ENCODE peak calls at places on chromosome 5, in nine cellular contexts. F is cardiac muscle cell; Z is endothelial cell of umbilical vein; C is H9; O is RWPE1; U is tibial nerve; Q is AG04450; B is CD4-positive, alpha-beta T cell; M is ovary. A is an unnamed sample.

GRCh38 chr5:142192799-142193428 is 84.3 kb downstream of the NDFIP1 start:
- DNase-seq in Q (no peak), M (no peak), U (no peak), O (no peak), C (no peak), F (no peak), B (no peak), Z (no peak), A (no peak)

GRCh38 chr5:92401492-92401891 is 1018.4 kb upstream of the ARRDC3 start:
- DNase-seq in U (no peak), F (peak; percentile 10), Z (peak; percentile 8), Q (no peak), B (no peak), M (no peak), C (peak; percentile 35), O (no peak), A (no peak)

GRCh38 chr5:126676195-126676624 is 75.5 kb downstream of the PHAX start:
- DNase-seq in C (peak; percentile 73), O (peak; percentile 96), M (peak; percentile 47), F (peak; percentile 77), U (no peak), B (peak; percentile 41), Q (peak; percentile 18), Z (peak; percentile 56), A (no peak)

GRCh38 chr5:97142521-97143254 is at the start of gene LIX1:
- DNase-seq in M (no peak), Z (peak; percentile 50), F (peak; percentile 85), Q (no peak), U (no peak), B (peak; percentile 1), C (peak; percentile 68), O (peak; percentile 73), A (no peak)

GRCh38 chr5:27619982-27620381 is 581.6 kb upstream of the CDH9 start:
- DNase-seq in F (no peak), Q (no peak), B (no peak), C (no peak), O (no peak), M (no peak), U (no peak), Z (no peak), A (no peak)

GRCh38 chr5:3126639-3127038 is 375.2 kb upstream of the IRX2 start:
- DNase-seq in Z (no peak), Q (no peak), F (no peak), U (no peak), O (no peak), M (no peak), B (no peak), C (no peak), A (no peak)

GRCh38 chr5:25028994-25029393 is 384.2 kb upstream of the CDH10 start:
- DNase-seq in C (no peak), O (no peak), U (no peak), M (no peak), B (no peak), F (peak; percentile 4), Z (no peak), Q (no peak), A (no peak)

GRCh38 chr5:175814676-175815075 is 56.7 kb upstream of the CPLX2 start:
- DNase-seq in Z (no peak), M (no peak), O (peak; percentile 95), C (no peak), B (no peak), Q (peak; percentile 45), U (no peak), F (no peak), A (no peak)

GRCh38 chr5:135246923-135247795 is 151.9 kb downstream of the MACROH2A1 start:
- DNase-seq in Z (peak; percentile 90), B (no peak), O (peak; percentile 95), U (no peak), M (no peak), F (no peak), C (peak; percentile 43), Q (peak; percentile 76), A (peak; percentile 79)

GRCh38 chr5:3336666-3337065 is 259.0 kb upstream of the IRX1 start:
- DNase-seq in B (no peak), M (no peak), F (no peak), Z (no peak), Q (no peak), O (no peak), C (no peak), U (no peak), A (no peak)

DNA sequence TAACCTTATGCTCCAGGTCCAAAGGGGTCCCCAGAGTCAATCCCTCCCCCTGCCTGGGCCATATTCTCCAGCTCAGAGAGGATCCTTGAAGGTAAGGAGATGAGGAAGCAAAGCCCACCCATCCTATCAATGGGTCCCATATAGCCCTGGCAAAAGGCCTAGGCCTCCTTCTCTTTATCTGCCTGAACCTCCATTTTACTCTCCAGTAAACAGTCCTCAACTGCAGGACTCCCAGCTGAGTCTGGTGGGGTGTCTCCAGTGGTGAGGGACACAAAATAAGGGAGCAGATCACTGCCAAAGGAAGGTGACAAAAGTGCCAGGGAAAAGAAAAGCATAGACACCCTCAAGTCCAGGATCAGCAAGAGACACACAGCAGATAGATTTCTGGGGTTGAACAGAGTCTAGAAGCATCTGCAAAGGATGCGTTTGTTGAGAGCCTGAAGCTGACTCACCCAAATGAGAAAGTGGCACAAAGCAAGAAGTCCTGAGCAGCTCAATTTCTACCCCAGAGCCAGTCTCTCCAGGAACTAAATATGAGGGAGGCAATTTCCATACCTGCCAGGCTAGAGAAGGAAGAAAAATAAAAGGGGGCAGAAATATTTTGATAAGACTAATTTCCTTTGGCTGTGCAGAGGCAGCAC is 2.7 kb upstream of the EBF1 start:
- DNase-seq in M (no peak), Q (no peak), Z (no peak), U (no peak), F (no peak), C (no peak), O (no peak), B (no peak), A (no peak)
- H3K27ac ChIP-seq in M (no peak overlapping the region), Q (no peak overlapping the region), Z (no peak overlapping the region), U (no peak overlapping the region), F (no peak overlapping the region), C (no peak overlapping the region), O (no peak overlapping the region), B (no peak overlapping the region), A (no peak overlapping the region)

GRCh38 chr5:51185985-51186384 is 197.3 kb upstream of the ISL1 start:
- DNase-seq in O (no peak), B (no peak), Z (no peak), Q (no peak), U (no peak), C (no peak), M (no peak), F (peak; percentile 17), A (no peak)
- H3K27ac ChIP-seq in O (no peak overlapping the region), B (no peak overlapping the region), Z (no peak overlapping the region), Q (no peak overlapping the region), U (no peak overlapping the region), C (no peak overlapping the region), M (no peak overlapping the region), F (no peak overlapping the region), A (no peak overlapping the region)

GRCh38 chr5:74124826-74125225 is 498.8 kb downstream of the ARHGEF28 start:
- DNase-seq in O (no peak), B (no peak), M (no peak), F (no peak), Q (no peak), Z (no peak), C (no peak), U (no peak), A (no peak)
- H3K27ac ChIP-seq in O (no peak overlapping the region), B (no peak overlapping the region), M (no peak overlapping the region), F (no peak overlapping the region), Q (no peak overlapping the region), Z (no peak overlapping the region), C (no peak overlapping the region), U (no peak overlapping the region), A (no peak overlapping the region)

GRCh38 chr5:111224561-111224989 is 391 bp downstream of the CAMK4 start:
- DNase-seq in B (no peak), C (no peak), O (peak; percentile 45), U (no peak), M (peak; percentile 25), Q (no peak), Z (peak; percentile 7), F (no peak), A (no peak)
- H3K27ac ChIP-seq in B (peak overlapping the region; percentile 79), C (no peak overlapping the region), O (peak overlapping the region; percentile 74), U (no peak overlapping the region), M (no peak overlapping the region), Q (no peak overlapping the region), Z (no peak overlapping the region), F (no peak overlapping the region), A (no peak overlapping the region)